ENCODE peak calls at places on chromosomes 16 and 17, in five cellular contexts. T is psoas muscle, H is neural progenitor cell, B is heart right ventricle, D is GM12878. C is an unnamed sample. For H3K4me1 and H3K36me3, the result is how much of the 10 kb centered on the place peaks cover.

GRCh38 chr16:67551972-67552371 is 10.4 kb upstream of the CTCF start:
- DNase-seq in T (no peak), D (no peak), H (no peak), B (no peak), C (peak)

GRCh38 chr16:75555213-75555706 is 792 bp downstream of the TMEM231 start:
- DNase-seq in D (no peak), B (peak), H (peak), T (peak), C (peak)

GRCh38 chr16:2507052-2507678 is 6.6 kb upstream of the ATP6V0C start:
- DNase-seq in H (no peak), B (no peak), D (peak), T (no peak), C (peak)

GRCh38 chr17:79002291-79002690 is 7.3 kb downstream of the CANT1 start:
- DNase-seq in H (no peak), D (no peak), T (no peak), B (no peak), C (peak)

GRCh38 chr17:71511266-71511995 is 609.4 kb upstream of the SOX9 start:
- DNase-seq in D (no peak), B (no peak), H (no peak), T (no peak), C (no peak)

GRCh38 chr17:6077746-6078145 is 7.6 kb downstream of the WSCD1 start:
- DNase-seq in D (no peak), B (no peak), H (peak), T (no peak), C (no peak)

GRCh38 chr16:31147574-31147973 is 2.3 kb downstream of the PRSS36 start:
- DNase-seq in D (no peak), T (no peak), H (no peak), B (no peak), C (no peak)

GRCh38 chr16:26078971-26079370 is 387.2 kb downstream of the HS3ST4 start:
- DNase-seq in T (no peak), B (no peak), H (no peak), D (no peak), C (no peak)

GRCh38 chr16:10611825-10612342 is 31.5 kb upstream of the EMP2 start:
- DNase-seq in B (no peak), T (no peak), H (peak), D (no peak), C (no peak)

GRCh38 chr16:2915196-2915929 is 3.6 kb downstream of the FLYWCH1 start:
- DNase-seq in D (no peak), T (no peak), H (no peak), B (no peak), C (no peak)

GRCh38 chr17:78822552-78822951 is 18.1 kb downstream of the USP36 start:
- DNase-seq in B (no peak), D (no peak), T (no peak), H (no peak), C (peak)

GRCh38 chr17:51803161-51803560 is 355.4 kb downstream of the CA10 start:
- DNase-seq in H (peak), B (no peak), D (no peak), T (no peak), C (no peak)
- H3K4me1 ChIP-seq in H (under half), B (under half), D (under half), T (under half), C (under half)

GRCh38 chr16:48334325-48334724 is 50.9 kb downstream of the SIAH1 start:
- DNase-seq in B (no peak), T (no peak), H (peak), D (no peak), C (no peak)

GRCh38 chr16:48335961-48336360 is 49.3 kb downstream of the SIAH1 start:
- DNase-seq in T (no peak), D (no peak), H (no peak), B (no peak), C (no peak)

GRCh38 chr16:48340054-48340453 is 45.2 kb downstream of the SIAH1 start:
- DNase-seq in H (no peak), T (no peak), B (no peak), D (no peak), C (no peak)
- H3K36me3 ChIP-seq in H (under half), T (under half), B (under half), D (under half), C (half or more)

GRCh38 chr17:29640981-29641642 is 18.4 kb upstream of the CORO6 start:
- DNase-seq in T (no peak), D (no peak), H (no peak), B (no peak), C (no peak)
- H3K27ac ChIP-seq in T (peak), D (no peak), H (no peak), B (peak), C (no peak)

GRCh38 chr17:50908860-50909764 is 43.0 kb upstream of the TOB1 start:
- DNase-seq in H (peak), T (peak), D (no peak), B (peak), C (peak)

GRCh38 chr17:50911450-50911849 is 45.3 kb upstream of the TOB1 start:
- DNase-seq in T (no peak), D (no peak), H (no peak), B (no peak), C (peak)

GRCh38 chr17:50908140-50908859 is 42.1 kb upstream of the TOB1 start:
- DNase-seq in T (no peak), D (no peak), H (no peak), B (no peak), C (no peak)

GRCh38 chr17:50911890-50912289 is 45.7 kb upstream of the TOB1 start:
- DNase-seq in B (no peak), H (no peak), T (no peak), D (no peak), C (no peak)

DNA sequence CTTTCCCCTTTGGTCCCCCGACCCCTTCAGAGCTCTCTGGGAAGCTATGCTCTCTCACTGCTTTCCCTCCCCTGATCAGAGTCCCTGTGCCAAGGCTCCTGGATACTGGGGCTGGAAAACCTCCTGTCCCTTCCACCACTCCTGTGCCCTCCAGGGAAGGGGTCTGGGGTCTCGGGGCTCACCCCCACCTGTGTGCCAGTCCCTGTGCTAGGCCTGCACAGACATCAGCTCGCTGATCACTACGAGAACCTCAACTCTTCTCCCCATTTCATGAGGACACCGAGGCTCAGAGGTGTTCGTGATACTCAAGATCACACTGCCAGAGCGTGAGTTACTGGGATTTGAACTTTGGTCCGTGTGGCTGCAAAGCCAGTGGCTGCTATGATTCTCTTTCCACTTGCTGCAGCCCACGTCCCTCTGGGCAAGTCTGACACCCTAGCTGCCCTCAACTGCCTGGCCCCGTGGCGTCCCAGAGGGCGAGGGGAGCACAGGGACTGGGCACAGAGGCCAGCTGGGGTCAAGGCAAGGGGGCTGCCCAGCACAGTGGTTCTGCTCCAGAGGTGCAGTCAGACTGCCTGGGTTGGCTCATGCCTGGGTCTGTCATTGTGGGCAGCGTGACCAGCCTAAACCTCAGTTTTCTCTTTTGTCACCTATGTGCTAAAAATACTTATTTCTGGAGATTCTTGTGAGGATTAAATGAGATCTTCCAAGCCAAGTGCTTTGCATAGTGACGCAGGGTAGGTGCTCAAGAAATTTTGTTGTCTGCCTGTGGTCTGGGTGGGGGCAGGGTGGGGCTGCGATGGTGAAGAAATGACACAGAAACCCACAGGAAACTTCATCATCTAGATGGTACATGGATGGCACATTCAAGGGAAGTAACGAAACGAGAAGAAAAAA is 43.9 kb upstream of the TOB1 start:
- DNase-seq in T (no peak), H (no peak), D (no peak), B (no peak), C (peak)
- H3K4me1 ChIP-seq in T (under half), H (under half), D (under half), B (under half), C (half or more)

GRCh38 chr17:67116045-67116575 is 71.8 kb downstream of the CACNG1 start:
- DNase-seq in B (no peak), D (no peak), H (no peak), T (no peak), C (no peak)

GRCh38 chr17:67124469-67125148 is 80.3 kb downstream of the CACNG1 start:
- DNase-seq in B (no peak), T (no peak), H (no peak), D (no peak), C (no peak)

GRCh38 chr17:67121317-67121887 is 77.0 kb downstream of the CACNG1 start:
- DNase-seq in B (no peak), D (no peak), T (no peak), H (no peak), C (no peak)

GRCh38 chr17:67123692-67124091 is 79.3 kb downstream of the CACNG1 start:
- DNase-seq in H (no peak), D (no peak), B (no peak), T (no peak), C (no peak)

DNA sequence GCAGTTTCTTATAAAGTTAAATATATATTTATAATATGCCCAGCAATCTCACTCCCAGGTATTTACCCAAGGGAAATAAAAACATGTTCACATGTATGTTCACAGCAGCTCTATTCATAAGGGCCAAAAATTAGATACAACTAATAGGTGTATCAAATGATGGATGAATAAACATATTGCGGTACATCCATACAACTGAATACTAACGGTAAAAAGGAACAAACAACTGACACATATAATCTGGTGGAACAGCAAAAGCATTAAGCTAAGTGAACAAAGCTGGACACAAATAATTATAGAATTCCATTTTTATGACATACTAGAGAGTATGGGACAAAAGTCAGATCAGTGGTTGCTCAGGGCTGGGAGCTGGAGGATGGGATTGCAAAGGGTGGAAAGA is 74.7 kb downstream of the CACNG1 start:
- DNase-seq in T (no peak), B (no peak), D (no peak), H (no peak), C (no peak)
- H3K36me3 ChIP-seq in T (half or more), B (under half), D (under half), H (under half), C (under half)

DNA sequence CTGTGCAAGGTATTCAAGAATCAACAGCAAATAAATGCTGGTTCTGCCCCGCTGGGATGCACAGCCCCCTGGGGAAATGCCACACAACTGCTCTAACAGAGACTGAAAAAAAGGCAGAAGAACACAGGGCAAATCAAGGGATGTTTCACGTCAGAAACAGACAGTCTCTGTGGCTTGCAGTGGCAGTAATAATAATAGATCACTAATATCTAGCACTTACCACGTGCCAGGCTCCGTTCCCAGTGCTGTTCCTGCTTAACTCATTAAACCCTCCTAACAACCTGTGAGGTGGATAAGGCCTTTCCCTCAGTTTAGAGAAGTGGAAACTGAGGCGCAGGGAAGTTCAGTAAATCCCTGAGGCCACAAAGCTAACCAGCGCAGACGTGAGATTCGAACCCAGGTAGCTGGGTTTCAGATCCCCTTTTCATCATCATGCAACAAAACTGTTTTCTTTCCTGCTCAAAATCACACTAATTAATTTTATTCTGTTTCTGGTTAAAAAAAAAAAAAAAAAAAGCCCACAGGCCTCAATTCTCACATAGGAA is 36.7 kb downstream of the ARHGAP17 start:
- DNase-seq in D (peak), H (no peak), B (no peak), T (no peak), C (peak)
- H3K27ac ChIP-seq in D (peak), H (no peak), B (peak), T (peak), C (peak)

GRCh38 chr16:80116711-80117110 is 424.1 kb upstream of the DYNLRB2 start:
- DNase-seq in B (no peak), H (no peak), T (no peak), D (no peak), C (no peak)

GRCh38 chr16:80114699-80115098 is 426.1 kb upstream of the DYNLRB2 start:
- DNase-seq in H (no peak), T (no peak), D (no peak), B (no peak), C (no peak)

GRCh38 chr16:80120899-80121521 is 419.8 kb upstream of the DYNLRB2 start:
- DNase-seq in H (peak), B (no peak), D (no peak), T (no peak), C (no peak)

GRCh38 chr16:80113876-80114574 is 426.8 kb upstream of the DYNLRB2 start:
- DNase-seq in D (no peak), T (no peak), H (no peak), B (no peak), C (no peak)

DNA sequence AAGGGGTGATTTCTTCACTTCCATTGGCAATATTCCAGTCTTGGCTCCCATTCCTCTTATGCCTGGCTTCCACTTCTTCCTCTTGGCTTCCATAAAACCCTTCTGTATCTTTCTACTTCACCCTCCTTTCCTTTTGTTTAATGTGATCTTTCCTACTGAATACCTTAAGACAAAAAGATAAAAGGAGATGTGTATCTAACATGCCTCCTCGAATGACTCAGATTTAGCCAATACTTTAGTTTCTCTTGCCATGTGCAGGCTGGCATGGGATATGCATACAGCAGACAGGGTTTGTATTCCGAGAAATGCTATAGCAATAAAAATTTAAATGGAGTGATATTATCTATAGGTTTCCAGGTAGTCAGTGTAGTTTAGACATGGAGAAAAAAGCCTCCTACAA is 423.1 kb upstream of the DYNLRB2 start:
- DNase-seq in B (no peak), T (no peak), D (no peak), H (no peak), C (no peak)
- H3K4me1 ChIP-seq in B (under half), T (under half), D (under half), H (under half), C (under half)